ENCODE peak calls at places on chromosomes 1 and 21, in seven cellular contexts. V is effector CD4-positive, alpha-beta T cell; P is naive thymus-derived CD4-positive, alpha-beta T cell; C is cerebellar cortex; K is astrocyte of the spinal cord; G is CD4-positive, CD25-positive, alpha-beta regulatory T cell; J is endothelial cell. L is an unnamed sample.

GRCh38 chr1:238451006-238451405 is 560.3 kb upstream of the ZP4 start:
- DNase-seq in V (no peak), P (no peak), C (no peak), K (no peak), G (no peak), J (no peak), L (no peak)

GRCh38 chr1:16120940-16121410 is 34.9 kb downstream of the EPHA2 start:
- DNase-seq in V (no peak), P (no peak), C (peak), K (peak), G (no peak), J (no peak), L (no peak)

GRCh38 chr1:54107131-54107530 is 45.7 kb downstream of the CDCP2 start:
- DNase-seq in V (no peak), P (no peak), C (no peak), K (no peak), G (no peak), J (no peak), L (no peak)

GRCh38 chr1:199691540-199691939 is 336.0 kb upstream of the NR5A2 start:
- DNase-seq in V (no peak), P (no peak), C (no peak), K (peak), G (no peak), J (no peak), L (peak)

GRCh38 chr1:156677616-156678596 is 699 bp upstream of the NES start:
- DNase-seq in V (no peak), P (no peak), C (peak), K (peak), G (no peak), J (peak), L (peak)

GRCh38 chr1:86741947-86742572 is 37.7 kb downstream of the SH3GLB1 start:
- DNase-seq in V (peak), P (peak), C (peak), K (peak), G (peak), J (no peak), L (no peak)

GRCh38 chr1:33181038-33181861 is 593 bp downstream of the TRIM62 start:
- DNase-seq in V (peak), P (peak), C (peak), K (peak), G (peak), J (peak), L (peak)

GRCh38 chr21:39377444-39378050 is 28.7 kb upstream of the HMGN1 start:
- DNase-seq in V (no peak), P (no peak), C (no peak), K (no peak), G (no peak), J (no peak), L (no peak)

GRCh38 chr21:15224346-15225086 is 159.7 kb upstream of the NRIP1 start:
- DNase-seq in V (no peak), P (no peak), C (no peak), K (peak), G (no peak), J (no peak), L (peak)

GRCh38 chr1:72062584-72062983 is 219.8 kb downstream of the NEGR1 start:
- DNase-seq in V (no peak), P (no peak), C (no peak), K (peak), G (no peak), J (no peak), L (no peak)

GRCh38 chr1:218852541-218852940 is 321.1 kb upstream of the LYPLAL1 start:
- DNase-seq in V (no peak), P (no peak), C (no peak), K (no peak), G (no peak), J (no peak), L (no peak)

GRCh38 chr1:193318347-193318746 is 131.9 kb upstream of the B3GALT2 start:
- DNase-seq in V (no peak), P (no peak), C (no peak), K (no peak), G (no peak), J (no peak), L (no peak)

GRCh38 chr1:208235983-208236761 is 8.0 kb downstream of the PLXNA2 start:
- DNase-seq in V (no peak), P (no peak), C (no peak), K (peak), G (no peak), J (peak), L (peak)

GRCh38 chr1:30845891-30846290 is 62.7 kb downstream of the SDC3 start:
- DNase-seq in V (no peak), P (no peak), C (no peak), K (no peak), G (no peak), J (no peak), L (no peak)

GRCh38 chr1:94119796-94120590 is 955 bp downstream of the ABCA4 start:
- DNase-seq in V (no peak), P (no peak), C (no peak), K (no peak), G (no peak), J (no peak), L (no peak)

GRCh38 chr1:204697893-204698292 is 12.4 kb upstream of the LRRN2 start:
- DNase-seq in V (no peak), P (no peak), C (peak), K (no peak), G (no peak), J (no peak), L (no peak)

GRCh38 chr1:2145946-2146835 is 48.4 kb downstream of the FAAP20 start:
- DNase-seq in V (no peak), P (peak), C (no peak), K (no peak), G (peak), J (no peak), L (no peak)

GRCh38 chr1:66285618-66286270 is 248.2 kb upstream of the SGIP1 start:
- DNase-seq in V (no peak), P (no peak), C (no peak), K (no peak), G (no peak), J (no peak), L (no peak)

GRCh38 chr1:232477728-232478127 is 152.2 kb downstream of the SIPA1L2 start:
- DNase-seq in V (no peak), P (no peak), C (no peak), K (peak), G (no peak), J (no peak), L (peak)

GRCh38 chr1:6056549-6056948 is 10.9 kb downstream of the KCNAB2 start:
- DNase-seq in V (no peak), P (no peak), C (no peak), K (no peak), G (no peak), J (no peak), L (no peak)

GRCh38 chr1:97759078-97759477 is 161.8 kb downstream of the DPYD start:
- DNase-seq in V (no peak), P (no peak), C (no peak), K (no peak), G (no peak), J (no peak), L (no peak)

GRCh38 chr1:162984699-162985098 is 84.5 kb upstream of the RGS4 start:
- DNase-seq in V (no peak), P (no peak), C (no peak), K (peak), G (no peak), J (no peak), L (no peak)

GRCh38 chr1:228023294-228023639 is 16.5 kb downstream of the WNT3A start:
- DNase-seq in V (no peak), P (no peak), C (no peak), K (no peak), G (no peak), J (no peak), L (no peak)

GRCh38 chr1:223029985-223030769 is 112.9 kb downstream of the TLR5 start:
- DNase-seq in V (no peak), P (no peak), C (no peak), K (no peak), G (no peak), J (no peak), L (no peak)

GRCh38 chr1:59730759-59731478 is 83.8 kb upstream of the HOOK1 start:
- DNase-seq in V (no peak), P (no peak), C (no peak), K (peak), G (no peak), J (no peak), L (peak)

GRCh38 chr21:32917392-32918135 is 108.2 kb upstream of the OLIG2 start:
- DNase-seq in V (no peak), P (no peak), C (no peak), K (peak), G (no peak), J (no peak), L (peak)

GRCh38 chr1:46576564-46576963 is 25.1 kb upstream of the KNCN start:
- DNase-seq in V (no peak), P (no peak), C (peak), K (no peak), G (no peak), J (no peak), L (no peak)

GRCh38 chr1:169312084-169312954 is 55.3 kb downstream of the NME7 start:
- DNase-seq in V (no peak), P (no peak), C (no peak), K (peak), G (peak), J (no peak), L (peak)

L was measured in AG08396.